ENCODE peak calls at places on chromosomes 2 and 18, in ten cellular contexts. A is pancreas, Z is mammary epithelial cell, I is esophagus muscularis mucosa, F is transverse colon, M is WERI-Rb-1, P is tibial artery, L is HepG2, S is body of pancreas, Q is brain microvascular endothelial cell. X is an unnamed sample.

GRCh38 chr2:142914507-142915313 is 37.2 kb downstream of the KYNU start:
- DNase-seq in A (no peak), Z (no peak), I (no peak), F (no peak), M (no peak), P (no peak), L (no peak), S (no peak), Q (no peak), X (no peak)

GRCh38 chr2:144217853-144218633 is 301.9 kb downstream of the ZEB2 start:
- DNase-seq in A (no peak), Z (no peak), I (no peak), F (no peak), M (no peak), P (no peak), L (no peak), S (no peak), Q (no peak), X (no peak)

GRCh38 chr2:137187258-137187657 is 421.9 kb downstream of the THSD7B start:
- DNase-seq in A (no peak), Z (no peak), I (no peak), F (no peak), M (no peak), P (no peak), L (no peak), S (no peak), Q (no peak), X (no peak)

GRCh38 chr2:233410191-233410760 is 56.0 kb downstream of the DGKD start:
- DNase-seq in A (no peak), Z (no peak), I (no peak), F (no peak), M (no peak), P (peak; percentile 40), L (no peak), S (peak; percentile 43), Q (no peak), X (no peak)

GRCh38 chr2:51165534-51166260 is 133.8 kb upstream of the NRXN1 start:
- DNase-seq in A (no peak), Z (no peak), I (no peak), F (no peak), M (no peak), P (no peak), L (no peak), S (no peak), Q (peak; percentile 40), X (no peak)

GRCh38 chr18:24173997-24174396 is 35.1 kb downstream of the CABYR start:
- DNase-seq in A (no peak), Z (no peak), I (no peak), F (no peak), M (no peak), P (no peak), L (no peak), S (no peak), Q (no peak), X (no peak)

GRCh38 chr2:161044095-161044874 is 115.9 kb upstream of the TANK start:
- DNase-seq in A (no peak), Z (no peak), I (no peak), F (no peak), M (no peak), P (peak; percentile 69), L (no peak), S (no peak), Q (no peak), X (no peak)

GRCh38 chr2:144505245-144505801 is 14.6 kb downstream of the ZEB2 start:
- DNase-seq in A (no peak), Z (peak; percentile 19), I (no peak), F (no peak), M (no peak), P (no peak), L (no peak), S (no peak), Q (no peak), X (no peak)

GRCh38 chr2:169089182-169089581 is 19.8 kb downstream of the DHRS9 start:
- DNase-seq in A (no peak), Z (no peak), I (peak; percentile 26), F (no peak), M (no peak), P (no peak), L (no peak), S (no peak), Q (no peak), X (no peak)

GRCh38 chr18:43869451-43870008 is 592.2 kb upstream of the SYT4 start:
- DNase-seq in A (no peak), Z (no peak), I (no peak), F (no peak), M (no peak), P (no peak), L (no peak), S (no peak), Q (peak; percentile 71), X (no peak)

GRCh38 chr18:79949571-79950439 is 1.6 kb downstream of the SLC66A2 start:
- DNase-seq in A (no peak), Z (no peak), I (no peak), F (peak; percentile 43), M (no peak), P (peak; percentile 61), L (no peak), S (no peak), Q (no peak), X (peak; percentile 74)

GRCh38 chr2:217793566-217794132 is 209.1 kb downstream of the TNS1 start:
- DNase-seq in A (no peak), Z (no peak), I (peak; percentile 74), F (no peak), M (no peak), P (peak; percentile 57), L (no peak), S (no peak), Q (no peak), X (no peak)

GRCh38 chr2:53739057-53739456 is 28.5 kb upstream of the CHAC2 start:
- DNase-seq in A (no peak), Z (no peak), I (no peak), F (no peak), M (no peak), P (no peak), L (no peak), S (no peak), Q (no peak), X (no peak)

GRCh38 chr2:9707008-9707407 is 76.2 kb upstream of the YWHAQ start:
- DNase-seq in A (no peak), Z (no peak), I (no peak), F (no peak), M (no peak), P (no peak), L (peak; percentile 40), S (no peak), Q (no peak), X (no peak)

GRCh38 chr18:75125359-75126331 is 83.3 kb downstream of the PTGR3 start:
- DNase-seq in A (peak; percentile 70), Z (peak; percentile 12), I (no peak), F (no peak), M (peak; percentile 80), P (peak; percentile 60), L (peak; percentile 42), S (no peak), Q (no peak), X (peak; percentile 35)

GRCh38 chr2:205686231-205687017 is 4.1 kb downstream of the NRP2 start:
- DNase-seq in A (no peak), Z (no peak), I (peak; percentile 90), F (no peak), M (no peak), P (no peak), L (no peak), S (no peak), Q (no peak), X (no peak)

GRCh38 chr2:174545240-174545639 is 52.4 kb downstream of the WIPF1 start:
- DNase-seq in A (no peak), Z (no peak), I (no peak), F (no peak), M (no peak), P (no peak), L (no peak), S (no peak), Q (no peak), X (no peak)

GRCh38 chr2:201363857-201364560 is 6.9 kb upstream of the FLACC1 start:
- DNase-seq in A (no peak), Z (peak; percentile 70), I (no peak), F (no peak), M (peak; percentile 42), P (no peak), L (peak; percentile 64), S (no peak), Q (peak; percentile 39), X (no peak)

GRCh38 chr2:201366166-201366565 is 9.0 kb upstream of the FLACC1 start:
- DNase-seq in A (no peak), Z (no peak), I (no peak), F (no peak), M (no peak), P (no peak), L (no peak), S (no peak), Q (no peak), X (no peak)

DNA sequence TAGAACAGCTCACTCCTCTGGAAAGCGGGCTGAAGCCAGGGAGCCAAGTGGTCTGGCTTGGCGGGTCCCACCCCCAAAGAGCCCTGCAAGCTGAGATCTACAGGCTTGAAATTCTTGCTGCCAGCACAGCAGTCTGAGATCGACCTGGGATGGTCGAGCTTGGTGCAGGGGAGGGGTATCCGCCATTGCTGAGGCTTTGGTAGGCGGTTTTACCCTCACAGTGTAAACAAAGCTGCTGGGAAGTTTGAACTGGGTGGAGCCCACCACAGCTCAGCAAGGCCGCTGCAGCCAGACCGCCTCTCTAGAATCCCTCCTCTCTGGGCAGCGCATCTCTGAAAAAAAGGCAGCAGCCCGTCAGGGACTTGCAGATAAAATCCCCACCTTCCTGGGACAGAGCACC is 12.6 kb upstream of the FLACC1 start:
- DNase-seq in A (no peak), Z (no peak), I (no peak), F (no peak), M (no peak), P (no peak), L (peak; percentile 42), S (no peak), Q (no peak), X (no peak)
- H3K27ac ChIP-seq in A (no peak overlapping the region), Z (no peak overlapping the region), I (no peak overlapping the region), F (no peak overlapping the region), M (no peak overlapping the region), P (no peak overlapping the region), L (no peak overlapping the region), S (no peak overlapping the region), Q (no peak overlapping the region), X (no peak overlapping the region)

GRCh38 chr2:54755641-54756326 is 32.3 kb downstream of the EML6 start:
- DNase-seq in A (no peak), Z (peak; percentile 37), I (no peak), F (peak; percentile 28), M (no peak), P (no peak), L (no peak), S (no peak), Q (no peak), X (no peak)
- TF ChIP-seq CTCF in A (no peak), Z (no peak), I (no peak), F (no peak), M (no peak), P (no peak), L (no peak), S (no peak), Q (no peak), X (no peak)

GRCh38 chr2:200278694-200279316 is 27.7 kb upstream of the SPATS2L start:
- DNase-seq in A (no peak), Z (peak; percentile 90), I (no peak), F (no peak), M (no peak), P (no peak), L (no peak), S (no peak), Q (no peak), X (no peak)
- H3K27ac ChIP-seq in A (no peak overlapping the region), Z (peak overlapping the region; percentile 81), I (no peak overlapping the region), F (no peak overlapping the region), M (no peak overlapping the region), P (no peak overlapping the region), L (no peak overlapping the region), S (no peak overlapping the region), Q (no peak overlapping the region), X (no peak overlapping the region)

GRCh38 chr2:101479810-101480209 is 4.9 kb upstream of the RFX8 start:
- DNase-seq in A (no peak), Z (no peak), I (no peak), F (no peak), M (no peak), P (no peak), L (no peak), S (no peak), Q (no peak), X (no peak)
- TF ChIP-seq CTCF in A (no peak), Z (no peak), I (no peak), F (no peak), M (no peak), P (no peak), L (no peak), S (no peak), Q (no peak), X (no peak)